ENCODE peak calls at places on chromosomes 16 and 17, in eight cellular contexts. D, T, Z, M, I, L, B and X are unnamed samples.

GRCh38 chr16:1105888-1106620 is 10.0 kb upstream of the C1QTNF8 start:
- DNase-seq in D (no peak), T (peak; percentile 44), Z (peak; percentile 34), M (peak; percentile 57), I (peak; percentile 20), L (peak; percentile 72), B (peak; percentile 73), X (peak; percentile 34)

GRCh38 chr16:82936941-82937551 is 310.3 kb downstream of the CDH13 start:
- DNase-seq in D (no peak), T (no peak), Z (no peak), M (no peak), I (peak; percentile 89), L (no peak), B (no peak), X (peak; percentile 48)

GRCh38 chr16:88700636-88701482 is 5.3 kb downstream of the RNF166 start:
- DNase-seq in D (peak; percentile 93), T (peak; percentile 86), Z (peak; percentile 89), M (peak; percentile 48), I (peak; percentile 94), L (peak; percentile 62), B (peak; percentile 85), X (peak; percentile 61)

GRCh38 chr16:49422896-49423295 is 49.3 kb downstream of the C16orf78 start:
- DNase-seq in D (no peak), T (no peak), Z (no peak), M (no peak), I (no peak), L (no peak), B (no peak), X (no peak)

GRCh38 chr17:18280239-18280638 is 19.8 kb downstream of the MIEF2 start:
- DNase-seq in D (no peak), T (no peak), Z (no peak), M (no peak), I (no peak), L (no peak), B (no peak), X (no peak)

GRCh38 chr16:89571636-89572035 is 3.9 kb upstream of the CPNE7 start:
- DNase-seq in D (no peak), T (no peak), Z (no peak), M (no peak), I (no peak), L (no peak), B (no peak), X (no peak)

GRCh38 chr17:2053380-2054261 is 1.3 kb upstream of the HIC1 start:
- DNase-seq in D (peak; percentile 85), T (peak; percentile 77), Z (peak; percentile 85), M (no peak), I (no peak), L (peak; percentile 88), B (peak; percentile 71), X (peak; percentile 64)

GRCh38 chr16:17413508-17413907 is 57.3 kb downstream of the XYLT1 start:
- DNase-seq in D (no peak), T (no peak), Z (no peak), M (no peak), I (no peak), L (no peak), B (no peak), X (no peak)

GRCh38 chr17:82678265-82678891 is 20.1 kb downstream of the RAB40B start:
- DNase-seq in D (no peak), T (peak; percentile 86), Z (no peak), M (no peak), I (no peak), L (no peak), B (no peak), X (no peak)

GRCh38 chr17:61126476-61127240 is 273.0 kb upstream of the TBX2 start:
- DNase-seq in D (no peak), T (no peak), Z (no peak), M (no peak), I (no peak), L (no peak), B (no peak), X (no peak)

GRCh38 chr17:54901230-54901847 is 687 bp downstream of the TOM1L1 start:
- DNase-seq in D (no peak), T (no peak), Z (no peak), M (no peak), I (no peak), L (no peak), B (no peak), X (peak; percentile 60)

GRCh38 chr16:82694239-82694874 is 67.6 kb downstream of the CDH13 start:
- DNase-seq in D (no peak), T (no peak), Z (no peak), M (no peak), I (peak; percentile 61), L (no peak), B (no peak), X (peak; percentile 91)

GRCh38 chr16:86285421-86285820 is 224.9 kb upstream of the FOXF1 start:
- DNase-seq in D (no peak), T (no peak), Z (no peak), M (no peak), I (no peak), L (no peak), B (no peak), X (no peak)

GRCh38 chr17:39979865-39980401 is 674 bp upstream of the PSMD3 start:
- DNase-seq in D (no peak), T (peak; percentile 59), Z (no peak), M (no peak), I (peak; percentile 23), L (no peak), B (no peak), X (no peak)

GRCh38 chr16:84548971-84549844 is 44.7 kb upstream of the MEAK7 start:
- DNase-seq in D (no peak), T (no peak), Z (no peak), M (no peak), I (no peak), L (no peak), B (no peak), X (no peak)

GRCh38 chr17:69654981-69655581 is 240.6 kb downstream of the MAP2K6 start:
- DNase-seq in D (no peak), T (peak; percentile 84), Z (no peak), M (no peak), I (peak; percentile 66), L (no peak), B (no peak), X (peak; percentile 92)

GRCh38 chr17:58960068-58960467 is 146.6 kb downstream of the TRIM37 start:
- DNase-seq in D (no peak), T (peak; percentile 18), Z (peak; percentile 20), M (no peak), I (peak; percentile 68), L (no peak), B (no peak), X (peak; percentile 58)
- TF ChIP-seq CTCF in D (no peak), T (peak; percentile 61), Z (peak; percentile 28), M (no peak), I (peak; percentile 55), L (no peak), B (no peak), X (peak; percentile 27)

GRCh38 chr17:34638526-34639260 is 59.3 kb downstream of the TMEM132E start:
- DNase-seq in D (no peak), T (no peak), Z (no peak), M (no peak), I (no peak), L (no peak), B (no peak), X (no peak)
- TF ChIP-seq CTCF in D (peak; percentile 6), T (peak; percentile 52), Z (no peak), M (peak; percentile 15), I (no peak), L (no peak), B (no peak), X (no peak)

GRCh38 chr16:14308357-14308723 is 237.2 kb downstream of the MRTFB start:
- DNase-seq in D (no peak), T (peak; percentile 56), Z (no peak), M (no peak), I (no peak), L (no peak), B (no peak), X (no peak)

GRCh38 chr16:14307623-14308356 is 236.7 kb downstream of the MRTFB start:
- DNase-seq in D (no peak), T (peak; percentile 53), Z (no peak), M (no peak), I (no peak), L (no peak), B (no peak), X (peak; percentile 51)

GRCh38 chr16:14309001-14309886 is 238.1 kb downstream of the MRTFB start:
- DNase-seq in D (no peak), T (peak; percentile 89), Z (peak; percentile 65), M (no peak), I (no peak), L (no peak), B (peak; percentile 42), X (no peak)

GRCh38 chr16:14309906-14310305 is 238.8 kb downstream of the MRTFB start:
- DNase-seq in D (no peak), T (no peak), Z (no peak), M (no peak), I (peak; percentile 71), L (no peak), B (no peak), X (peak; percentile 46)

DNA sequence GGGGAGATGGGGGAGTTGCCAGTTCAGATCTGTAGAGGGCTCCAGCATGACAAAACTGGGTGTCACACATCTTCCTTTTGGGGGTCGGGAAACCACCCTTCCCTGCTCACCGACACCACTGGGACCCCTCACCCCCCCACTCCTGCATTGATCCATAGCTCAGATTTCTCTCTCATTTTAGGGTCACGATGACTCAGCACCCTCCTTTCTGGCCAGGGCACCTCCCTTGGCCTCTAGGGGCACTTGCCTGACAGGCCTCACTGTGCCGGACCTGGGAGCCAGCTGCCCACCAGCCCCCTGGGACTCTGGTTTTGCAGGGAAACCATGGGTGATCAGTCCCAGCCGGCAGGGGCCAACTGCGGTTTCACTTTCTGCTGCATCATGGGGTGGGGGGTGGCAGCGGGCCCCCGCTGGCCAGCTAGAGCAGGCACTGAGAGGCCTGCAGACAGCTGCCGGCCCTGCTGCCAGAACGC is 239.4 kb downstream of the MRTFB start:
- DNase-seq in D (no peak), T (peak; percentile 84), Z (peak; percentile 89), M (no peak), I (no peak), L (no peak), B (no peak), X (no peak)
- TF ChIP-seq CTCF in D (no peak), T (peak; percentile 65), Z (peak; percentile 54), M (peak; percentile 28), I (peak; percentile 40), L (no peak), B (no peak), X (peak; percentile 22)

GRCh38 chr17:50058296-50058945 is 2.5 kb downstream of the ITGA3 start:
- DNase-seq in D (no peak), T (no peak), Z (no peak), M (no peak), I (no peak), L (no peak), B (no peak), X (no peak)

GRCh38 chr17:50059256-50059655 is 3.3 kb downstream of the ITGA3 start:
- DNase-seq in D (no peak), T (no peak), Z (no peak), M (no peak), I (no peak), L (no peak), B (peak; percentile 64), X (no peak)

GRCh38 chr17:50057521-50057991 is 1.6 kb downstream of the ITGA3 start:
- DNase-seq in D (no peak), T (no peak), Z (no peak), M (no peak), I (no peak), L (no peak), B (peak; percentile 49), X (no peak)

GRCh38 chr17:50060951-50061712 is 5.2 kb downstream of the ITGA3 start:
- DNase-seq in D (peak; percentile 67), T (no peak), Z (no peak), M (no peak), I (no peak), L (peak; percentile 91), B (peak; percentile 76), X (peak; percentile 87)

GRCh38 chr17:50059759-50060273 is 3.9 kb downstream of the ITGA3 start:
- DNase-seq in D (no peak), T (no peak), Z (no peak), M (no peak), I (peak; percentile 49), L (peak; percentile 47), B (no peak), X (no peak)
- TF ChIP-seq CTCF in D (no peak), T (no peak), Z (no peak), M (no peak), I (no peak), L (no peak), B (no peak), X (no peak)